ENCODE peak calls at places on chromosomes 4 and X, in five cellular contexts. Z, M, U, F and H are unnamed samples.

GRCh38 chrX:153725039-153725831 is 579 bp downstream of the ABCD1 start:
- DNase-seq in Z (no peak), U (no peak), F (peak; percentile 44), M (no peak), H (peak; percentile 22)

GRCh38 chr4:139227729-139228404 is 50.8 kb upstream of the ELF2 start:
- DNase-seq in Z (peak; percentile 14), U (no peak), M (no peak), F (no peak), H (no peak)

GRCh38 chr4:128513664-128514484 is 226.3 kb upstream of the PGRMC2 start:
- DNase-seq in Z (no peak), U (no peak), M (no peak), F (no peak), H (no peak)

GRCh38 chr4:153523171-153523757 is 57.1 kb downstream of the TMEM131L start:
- DNase-seq in M (no peak), F (no peak), U (no peak), Z (no peak), H (no peak)

GRCh38 chr4:146247356-146247755 is 33.0 kb downstream of the REELD1 start:
- DNase-seq in U (no peak), Z (no peak), M (no peak), F (no peak), H (no peak)

GRCh38 chr4:142095886-142096605 is 459.7 kb downstream of the IL15 start:
- DNase-seq in U (peak; percentile 57), M (no peak), Z (peak; percentile 55), F (no peak), H (no peak)

GRCh38 chr4:78684196-78685079 is 91.7 kb upstream of the BMP2K start:
- DNase-seq in F (no peak), M (no peak), Z (no peak), U (no peak), H (no peak)

GRCh38 chr4:7518871-7519637 is 84.3 kb upstream of the PSAPL1 start:
- DNase-seq in M (no peak), Z (no peak), F (no peak), U (no peak), H (no peak)

GRCh38 chr4:74449571-74450297 is 4.8 kb downstream of the AREG start:
- DNase-seq in M (no peak), U (no peak), F (no peak), Z (no peak), H (no peak)

GRCh38 chrX:133542476-133542875 is 127.2 kb upstream of the GPC4 start:
- DNase-seq in U (no peak), Z (no peak), F (no peak), M (no peak), H (no peak)

GRCh38 chr4:24274401-24275035 is 309.8 kb downstream of the DHX15 start:
- DNase-seq in Z (no peak), M (no peak), U (no peak), F (no peak), H (no peak)

GRCh38 chr4:3371038-3371437 is 70.7 kb upstream of the HGFAC start:
- DNase-seq in Z (no peak), U (no peak), F (no peak), M (no peak), H (no peak)

GRCh38 chrX:115560211-115560977 is 580 bp upstream of the PLS3 start:
- DNase-seq in M (no peak), U (no peak), F (no peak), Z (peak; percentile 76), H (no peak)

GRCh38 chrX:152641996-152642395 is 4.3 kb downstream of the GABRQ start:
- DNase-seq in Z (peak; percentile 21), U (no peak), F (no peak), M (no peak), H (no peak)
- TF ChIP-seq CTCF in Z (no peak), U (no peak), F (peak; percentile 41), M (no peak), H (no peak)

GRCh38 chrX:47815901-47816845 is 20.5 kb upstream of the ZNF81 start:
- DNase-seq in Z (no peak), M (no peak), F (no peak), U (no peak), H (no peak)

GRCh38 chrX:47817897-47818296 is 18.8 kb upstream of the ZNF81 start:
- DNase-seq in U (no peak), M (no peak), Z (no peak), F (no peak), H (no peak)

GRCh38 chrX:47809065-47809788 is 27.5 kb upstream of the ZNF81 start:
- DNase-seq in U (no peak), Z (no peak), F (no peak), M (no peak), H (no peak)

GRCh38 chrX:47817421-47817820 is 19.3 kb upstream of the ZNF81 start:
- DNase-seq in U (no peak), F (no peak), Z (no peak), M (no peak), H (no peak)

DNA sequence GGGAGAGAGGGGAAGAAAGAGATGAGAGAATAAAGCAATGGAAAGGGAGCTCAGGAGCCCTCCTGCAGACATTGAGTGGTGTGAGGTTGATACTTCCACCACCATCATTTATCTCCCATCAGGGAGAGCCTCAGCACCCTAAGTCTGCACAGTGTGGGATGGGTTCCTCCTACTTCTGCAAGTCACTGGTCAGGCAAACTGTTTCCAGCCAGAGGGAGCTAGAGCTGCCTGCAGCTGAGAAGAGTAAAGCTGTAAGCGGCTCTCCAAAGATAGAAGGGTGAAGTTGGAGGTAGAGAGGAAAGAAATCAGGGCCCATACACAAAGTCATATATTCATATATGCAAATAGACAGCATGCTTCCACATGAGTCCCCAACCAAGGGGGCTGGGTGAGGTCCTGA is 21.8 kb upstream of the ZNF81 start:
- DNase-seq in Z (no peak), U (no peak), M (no peak), F (no peak), H (no peak)
- TF ChIP-seq CTCF in Z (no peak), U (no peak), M (no peak), F (no peak), H (no peak)

GRCh38 chrX:28589048-28589447 is 1.8 kb downstream of the IL1RAPL1 start:
- DNase-seq in F (no peak), Z (no peak), M (no peak), U (no peak), H (no peak)

GRCh38 chrX:28584025-28584424 is 3.2 kb upstream of the IL1RAPL1 start:
- DNase-seq in Z (no peak), M (no peak), U (no peak), F (no peak), H (no peak)

GRCh38 chrX:28586291-28586690 is 955 bp upstream of the IL1RAPL1 start:
- DNase-seq in U (no peak), Z (no peak), M (no peak), F (peak; percentile 45), H (no peak)

GRCh38 chrX:28585767-28586166 is 1.5 kb upstream of the IL1RAPL1 start:
- DNase-seq in U (no peak), M (no peak), Z (no peak), F (no peak), H (no peak)

GRCh38 chrX:28586891-28587635 is at the start of gene IL1RAPL1:
- DNase-seq in F (no peak), Z (peak; percentile 3), M (no peak), U (no peak), H (no peak)
- TF ChIP-seq CTCF in F (peak; percentile 54), Z (no peak), M (no peak), U (no peak), H (no peak)

DNA sequence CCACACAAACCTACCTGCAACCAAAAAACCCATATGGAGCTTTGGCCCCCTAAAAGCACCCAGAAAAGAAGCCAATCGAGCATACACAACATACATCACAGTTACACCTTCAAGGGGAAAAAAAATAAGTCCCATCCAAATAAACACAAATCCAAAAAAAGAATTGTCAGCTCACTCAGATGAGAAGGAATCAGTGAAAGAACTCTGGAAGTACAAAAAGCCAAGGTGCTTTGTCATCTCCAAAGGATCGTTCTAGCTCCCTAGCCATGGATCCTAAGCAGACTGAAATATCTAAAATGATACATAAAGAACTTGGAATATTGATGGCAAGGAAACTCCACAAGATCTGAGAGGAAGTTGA is 119.2 kb downstream of the NEK1 start:
- DNase-seq in U (no peak), F (no peak), M (no peak), Z (no peak), H (no peak)
- TF ChIP-seq CTCF in U (no peak), F (no peak), M (no peak), Z (no peak), H (peak; percentile 42)

GRCh38 chr4:168514249-168514852 is 17.5 kb downstream of the PALLD start:
- DNase-seq in U (no peak), Z (no peak), F (no peak), M (no peak), H (no peak)
- TF ChIP-seq CTCF in U (no peak), Z (peak; percentile 20), F (peak; percentile 48), M (peak; percentile 46), H (peak; percentile 56)

GRCh38 chrX:51496501-51497291 is at the start of gene NUDT11:
- DNase-seq in F (no peak), M (peak; percentile 51), U (no peak), Z (peak; percentile 63), H (peak; percentile 17)

DNA sequence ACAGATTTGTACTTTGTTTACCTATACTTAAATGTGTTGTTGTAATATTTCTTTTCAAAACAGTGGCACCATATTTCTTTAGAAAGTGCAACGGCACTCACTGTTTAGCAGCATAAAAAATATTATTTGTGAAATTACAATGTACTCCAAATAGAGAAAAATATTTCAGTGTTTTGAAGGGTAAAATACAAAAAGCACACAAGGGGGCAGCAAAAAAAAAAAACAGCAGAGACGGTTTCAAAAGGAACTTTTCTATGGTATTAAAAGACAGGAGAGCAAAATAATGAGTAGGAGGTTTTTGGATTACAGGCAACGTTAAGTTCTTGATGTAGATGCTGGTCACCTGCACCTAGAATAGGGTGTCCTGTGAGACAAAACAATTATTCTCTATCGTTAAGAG is 2.0 kb downstream of the NUDT11 start:
- DNase-seq in U (no peak), F (no peak), Z (no peak), M (no peak), H (no peak)
- TF ChIP-seq CTCF in U (no peak), F (no peak), Z (no peak), M (no peak), H (no peak)

GRCh38 chrX:18410038-18410437 is 15.4 kb upstream of the CDKL5 start:
- DNase-seq in Z (no peak), F (no peak), M (no peak), U (no peak), H (no peak)
- TF ChIP-seq CTCF in Z (no peak), F (peak; percentile 32), M (no peak), U (no peak), H (no peak)

GRCh38 chr4:26069218-26069617 is 155.2 kb downstream of the SMIM20 start:
- DNase-seq in Z (no peak), F (no peak), U (no peak), M (no peak), H (no peak)
- TF ChIP-seq CTCF in Z (no peak), F (no peak), U (no peak), M (no peak), H (peak; percentile 9)

DNA sequence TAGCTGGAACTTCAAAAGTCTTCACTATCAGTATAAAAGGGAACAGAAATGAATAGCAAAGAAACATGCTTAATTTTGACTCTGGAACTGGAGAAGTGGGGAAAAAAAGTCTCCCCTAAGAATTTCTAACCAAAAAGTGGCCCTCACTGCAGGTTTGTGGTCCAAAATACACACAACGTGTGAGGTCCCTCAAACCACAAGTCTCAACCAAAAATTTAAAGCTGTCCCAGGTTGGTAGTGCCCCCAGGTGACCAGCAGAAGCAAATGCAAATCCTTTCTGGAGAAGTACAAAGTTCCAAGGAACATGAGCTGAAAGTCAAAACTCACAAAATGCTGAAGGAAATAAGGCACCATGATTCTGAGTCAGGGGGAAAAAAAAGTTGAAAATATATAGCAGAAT is 23.6 kb upstream of the VAMP7 start:
- DNase-seq in F (no peak), Z (peak; percentile 8), M (no peak), U (no peak), H (no peak)
- TF ChIP-seq CTCF in F (no peak), Z (no peak), M (no peak), U (no peak), H (no peak)